ENCODE peak calls at places on chromosome 21, in ten cellular contexts. W is HCT116; Q is AG08395; J is endodermal cell; S is left cardiac atrium; D is effector CD8-positive, alpha-beta T cell; I is cardiac fibroblast; E is pancreas; H is anterior cingulate cortex; Z is NCI-H1436 treated with DMSO at 0.1 percent for 48 hours. O is an unnamed sample.

GRCh38 chr21:44625756-44626155 is 1.1 kb upstream of the KRTAP10-9 start:
- DNase-seq in W (no peak), Q (no peak), J (peak), S (no peak), D (no peak), I (no peak), E (no peak), H (no peak), Z (no peak), O (no peak)

GRCh38 chr21:37503848-37504467 is 137.4 kb downstream of the DYRK1A start:
- DNase-seq in W (no peak), Q (peak), J (no peak), S (no peak), D (no peak), I (peak), E (no peak), H (no peak), Z (no peak), O (peak)

GRCh38 chr21:18369115-18369514 is 34.5 kb downstream of the TMPRSS15 start:
- DNase-seq in W (no peak), Q (no peak), J (no peak), S (no peak), D (no peak), I (no peak), E (no peak), H (no peak), Z (no peak), O (no peak)

GRCh38 chr21:45373991-45374816 is 30.8 kb upstream of the COL18A1 start:
- DNase-seq in W (no peak), Q (no peak), J (no peak), S (peak), D (no peak), I (no peak), E (no peak), H (no peak), Z (no peak), O (no peak)

GRCh38 chr21:31878831-31879230 is 6.0 kb downstream of the HUNK start:
- DNase-seq in W (no peak), Q (no peak), J (no peak), S (no peak), D (no peak), I (no peak), E (no peak), H (no peak), Z (no peak), O (no peak)

GRCh38 chr21:41170442-41170841 is 2.5 kb downstream of the BACE2 start:
- DNase-seq in W (no peak), Q (peak), J (peak), S (peak), D (no peak), I (peak), E (peak), H (no peak), Z (no peak), O (no peak)

GRCh38 chr21:37153193-37153934 is 80.3 kb downstream of the TTC3 start:
- DNase-seq in W (no peak), Q (peak), J (no peak), S (no peak), D (no peak), I (peak), E (no peak), H (no peak), Z (no peak), O (no peak)

GRCh38 chr21:40404319-40404906 is 442.5 kb downstream of the DSCAM start:
- DNase-seq in W (no peak), Q (no peak), J (no peak), S (peak), D (no peak), I (no peak), E (no peak), H (no peak), Z (no peak), O (no peak)

GRCh38 chr21:36892201-36892600 is 74.3 kb downstream of the HLCS start:
- DNase-seq in W (no peak), Q (no peak), J (no peak), S (no peak), D (no peak), I (no peak), E (no peak), H (no peak), Z (no peak), O (no peak)

GRCh38 chr21:27571706-27572105 is 604.8 kb upstream of the ADAMTS5 start:
- DNase-seq in W (no peak), Q (peak), J (no peak), S (no peak), D (no peak), I (peak), E (no peak), H (no peak), Z (no peak), O (no peak)

GRCh38 chr21:42695324-42696025 is 42.1 kb downstream of the PDE9A start:
- DNase-seq in W (no peak), Q (peak), J (peak), S (no peak), D (no peak), I (peak), E (no peak), H (no peak), Z (no peak), O (peak)

GRCh38 chr21:20592482-20592881 is 405.7 kb upstream of the NCAM2 start:
- DNase-seq in W (no peak), Q (no peak), J (peak), S (no peak), D (no peak), I (no peak), E (no peak), H (no peak), Z (no peak), O (no peak)

O was measured in stromal cell of bone marrow.